ENCODE peak calls at places on chromosomes 12 and 14, in ten cellular contexts. J is NCI-H1694 treated with DMSO at 0.1 percent for 48 hours, Q is kidney glomerular epithelial cell, H is dorsolateral prefrontal cortex, I is AG08396, D is prostate gland, F is T-helper 17 cell, E is foreskin fibroblast, A is uterus, C is AG20443. M is an unnamed sample.

GRCh38 chr12:31728289-31728916 is 418 bp downstream of the AMN1 start:
- DNase-seq in I (peak), F (no peak), E (no peak), C (peak), A (no peak), J (no peak), Q (peak), H (peak), D (peak), M (no peak)

GRCh38 chr12:5376591-5377207 is 55.2 kb upstream of the NTF3 start:
- DNase-seq in H (no peak), Q (no peak), I (no peak), D (peak), F (no peak), E (no peak), C (no peak), J (no peak), A (no peak), M (no peak)

GRCh38 chr12:2893007-2893406 is 2.3 kb downstream of the TULP3 start:
- DNase-seq in J (no peak), Q (peak), E (peak), H (no peak), C (peak), A (peak), D (no peak), F (no peak), I (peak), M (no peak)

GRCh38 chr14:53847881-53848280 is 108.7 kb downstream of the BMP4 start:
- DNase-seq in E (no peak), Q (no peak), F (no peak), A (no peak), H (no peak), D (no peak), J (no peak), C (no peak), I (no peak), M (no peak)

GRCh38 chr12:69024907-69025306 is 91.9 kb upstream of the CPM start:
- DNase-seq in A (no peak), H (no peak), E (peak), I (no peak), J (no peak), D (no peak), Q (peak), F (no peak), C (no peak), M (no peak)

GRCh38 chr14:96409701-96410100 is 17.8 kb downstream of the AK7 start:
- DNase-seq in Q (no peak), E (no peak), D (no peak), J (no peak), A (no peak), H (no peak), I (no peak), F (no peak), C (no peak), M (no peak)

GRCh38 chr12:91177380-91177779 is 5.2 kb downstream of the DCN start:
- DNase-seq in Q (no peak), D (no peak), H (no peak), I (no peak), C (no peak), A (no peak), F (no peak), E (peak), J (no peak), M (no peak)

GRCh38 chr12:39047539-39048078 is 142.2 kb upstream of the CPNE8 start:
- DNase-seq in J (no peak), C (no peak), H (no peak), I (no peak), Q (no peak), A (no peak), E (no peak), F (no peak), D (no peak), M (no peak)

GRCh38 chr14:103998027-103998426 is 55.7 kb upstream of the RD3L start:
- DNase-seq in Q (no peak), J (no peak), D (no peak), A (no peak), I (no peak), F (no peak), C (no peak), H (no peak), E (no peak), M (no peak)

GRCh38 chr12:30796891-30797371 is 42.2 kb upstream of the CAPRIN2 start:
- DNase-seq in A (no peak), D (no peak), I (peak), C (peak), F (no peak), H (no peak), Q (peak), E (peak), J (no peak), M (no peak)

GRCh38 chr14:61542848-61543790 is 152.2 kb upstream of the HIF1A start:
- DNase-seq in J (no peak), E (peak), H (no peak), F (no peak), Q (no peak), C (peak), I (no peak), D (no peak), A (no peak), M (no peak)

GRCh38 chr14:33480589-33481184 is 470.2 kb downstream of the EGLN3 start:
- DNase-seq in D (no peak), H (no peak), E (no peak), A (no peak), F (no peak), J (no peak), Q (no peak), I (no peak), C (no peak), M (no peak)

GRCh38 chr12:585062-586061 is 77.9 kb downstream of the NINJ2 start:
- DNase-seq in F (no peak), A (no peak), C (no peak), J (no peak), Q (no peak), D (no peak), E (no peak), H (no peak), I (no peak), M (no peak)

GRCh38 chr12:124713436-124714082 is 146.1 kb upstream of the NCOR2 start:
- DNase-seq in J (no peak), D (no peak), A (no peak), C (no peak), I (no peak), H (no peak), F (no peak), E (peak), Q (peak), M (peak)

GRCh38 chr12:110224379-110225304 is 56.4 kb upstream of the ATP2A2 start:
- DNase-seq in C (peak), Q (peak), H (no peak), F (no peak), E (peak), J (peak), A (peak), D (peak), I (peak), M (no peak)

GRCh38 chr12:12954361-12954760 is 2.4 kb upstream of the GPRC5D start:
- DNase-seq in A (no peak), J (no peak), C (peak), H (no peak), F (no peak), Q (peak), D (no peak), I (no peak), E (peak), M (no peak)

GRCh38 chr14:65321370-65321875 is 91.1 kb upstream of the FUT8 start:
- DNase-seq in A (no peak), C (no peak), E (peak), H (no peak), I (no peak), Q (no peak), J (no peak), F (no peak), D (no peak), M (no peak)

GRCh38 chr14:24321212-24321975 is 10.1 kb downstream of the LTB4R start:
- DNase-seq in A (no peak), C (no peak), Q (no peak), D (no peak), I (no peak), H (no peak), F (no peak), J (no peak), E (no peak), M (no peak)

GRCh38 chr14:20609215-20610001 is 18.2 kb upstream of the RNASE12 start:
- DNase-seq in H (peak), F (peak), Q (peak), A (peak), D (peak), J (peak), E (peak), C (peak), I (peak), M (peak)

GRCh38 chr12:122394626-122395194 is 27.8 kb downstream of the CLIP1 start:
- DNase-seq in F (no peak), D (no peak), C (no peak), E (peak), Q (no peak), A (no peak), H (no peak), I (no peak), J (no peak), M (no peak)

GRCh38 chr12:9820281-9820930 is 6.9 kb upstream of the KLRF1 start:
- DNase-seq in J (no peak), D (no peak), I (no peak), E (no peak), C (no peak), Q (no peak), A (no peak), H (no peak), F (no peak), M (no peak)

GRCh38 chr14:45177081-45177480 is 41.4 kb downstream of the FANCM start:
- DNase-seq in A (no peak), D (no peak), H (no peak), C (peak), Q (no peak), J (no peak), F (no peak), I (peak), E (peak), M (no peak)

GRCh38 chr12:52203126-52203921 is 11.5 kb upstream of the KRT80 start:
- DNase-seq in E (peak), A (no peak), D (peak), C (peak), Q (peak), H (peak), J (peak), I (peak), F (no peak), M (no peak)

GRCh38 chr14:25001096-25001982 is 48.6 kb downstream of the STXBP6 start:
- DNase-seq in A (no peak), F (no peak), I (no peak), C (peak), Q (no peak), E (peak), D (no peak), H (no peak), J (no peak), M (no peak)

GRCh38 chr14:63745272-63745671 is 17.4 kb upstream of the SGPP1 start:
- DNase-seq in E (no peak), D (no peak), A (no peak), H (no peak), J (no peak), Q (no peak), F (no peak), I (no peak), C (no peak), M (no peak)

GRCh38 chr12:91381309-91381804 is 198.7 kb upstream of the DCN start:
- DNase-seq in I (peak), A (peak), J (no peak), E (peak), D (peak), C (peak), H (peak), Q (peak), F (no peak), M (no peak)

GRCh38 chr12:102299731-102300130 is 102.1 kb upstream of the PMCH start:
- DNase-seq in A (no peak), Q (no peak), H (no peak), C (no peak), D (no peak), E (no peak), J (no peak), I (no peak), F (no peak), M (no peak)

GRCh38 chr14:54002653-54003052 is 46.0 kb upstream of the BMP4 start:
- DNase-seq in Q (peak), E (peak), H (no peak), A (no peak), F (no peak), J (peak), C (peak), I (peak), D (no peak), M (no peak)

GRCh38 chr12:109718390-109718789 is 4.8 kb downstream of the FAM222A start:
- DNase-seq in I (no peak), Q (no peak), F (no peak), C (no peak), D (no peak), A (no peak), H (no peak), E (no peak), J (no peak), M (no peak)

GRCh38 chr12:80565276-80565675 is 121.2 kb downstream of the PTPRQ start:
- DNase-seq in A (no peak), D (no peak), Q (no peak), F (no peak), J (peak), I (no peak), E (peak), H (no peak), C (no peak), M (no peak)

GRCh38 chr12:124568431-124569374 is 1.3 kb upstream of the NCOR2 start:
- DNase-seq in A (peak), F (no peak), I (peak), H (peak), D (peak), C (peak), J (peak), E (peak), Q (peak), M (no peak)

GRCh38 chr12:82438356-82438755 is 80.0 kb downstream of the METTL25 start:
- DNase-seq in D (no peak), I (no peak), C (no peak), Q (no peak), E (no peak), J (no peak), F (no peak), A (no peak), H (no peak), M (no peak)

GRCh38 chr14:91315844-91316267 is 71.4 kb upstream of the GPR68 start:
- DNase-seq in A (no peak), I (no peak), E (no peak), Q (no peak), F (peak), D (no peak), C (no peak), H (no peak), J (no peak), M (peak)

M was measured in T-helper 1 cell.